ENCODE peak calls at places on chromosomes 5 and 9, in four cellular contexts. V is heart left ventricle; W is naive thymus-derived CD8-positive, alpha-beta T cell; J is lower leg skin. C is an unnamed sample.

GRCh38 chr9:134475051-134475790 is 149.0 kb downstream of the RXRA start:
- DNase-seq in V (peak), W (peak), J (peak), C (peak)

GRCh38 chr9:13023498-13023897 is 248.7 kb downstream of the LURAP1L start:
- DNase-seq in V (no peak), W (no peak), J (no peak), C (no peak)

GRCh38 chr5:72283358-72283757 is 36.7 kb downstream of the MRPS27 start:
- DNase-seq in V (no peak), W (no peak), J (no peak), C (no peak)

GRCh38 chr5:95390812-95391492 is at the start of gene FAM81B:
- DNase-seq in V (no peak), W (no peak), J (no peak), C (no peak)

GRCh38 chr9:137318976-137319375 is 16.9 kb upstream of the NRARP start:
- DNase-seq in V (peak), W (no peak), J (peak), C (peak)

GRCh38 chr9:133264235-133264764 is 10.7 kb downstream of the ABO start:
- DNase-seq in V (no peak), W (no peak), J (no peak), C (no peak)

GRCh38 chr5:386432-387341 is 56.3 kb upstream of the EXOC3 start:
- DNase-seq in V (no peak), W (no peak), J (peak), C (no peak)

GRCh38 chr5:34042302-34042701 is 711 bp downstream of the C1QTNF3 start:
- DNase-seq in V (peak), W (no peak), J (peak), C (no peak)

GRCh38 chr5:74950836-74951515 is 84.8 kb upstream of the FAM169A start:
- DNase-seq in V (no peak), W (no peak), J (no peak), C (no peak)

GRCh38 chr9:5269249-5269715 is 35.2 kb downstream of the RLN2 start:
- DNase-seq in V (no peak), W (no peak), J (no peak), C (no peak)

GRCh38 chr5:151002250-151002649 is 18.1 kb upstream of the GPX3 start:
- DNase-seq in V (no peak), W (no peak), J (no peak), C (no peak)

GRCh38 chr9:96423322-96423984 is 5.3 kb upstream of the ZNF367 start:
- DNase-seq in V (no peak), W (no peak), J (no peak), C (no peak)

GRCh38 chr9:74642376-74642775 is 145.2 kb downstream of the RORB start:
- DNase-seq in V (no peak), W (no peak), J (no peak), C (no peak)

GRCh38 chr9:91221332-91221731 is 140.4 kb downstream of the AUH start:
- DNase-seq in V (no peak), W (no peak), J (no peak), C (no peak)

GRCh38 chr5:375336-375920 is 53.9 kb downstream of the AHRR start:
- DNase-seq in V (no peak), W (no peak), J (peak), C (no peak)

GRCh38 chr9:5910413-5911057 is 19.8 kb downstream of the MLANA start:
- DNase-seq in V (no peak), W (no peak), J (no peak), C (no peak)

GRCh38 chr9:89657765-89658164 is 53.0 kb downstream of the GADD45G start:
- DNase-seq in V (no peak), W (no peak), J (no peak), C (no peak)

GRCh38 chr9:86637515-86637914 is 283.3 kb upstream of the TUT7 start:
- DNase-seq in V (peak), W (no peak), J (no peak), C (peak)

GRCh38 chr9:126378761-126379160 is 52.1 kb downstream of the MVB12B start:
- DNase-seq in V (no peak), W (no peak), J (no peak), C (no peak)

GRCh38 chr5:72633041-72633445 is 125.8 kb upstream of the ZNF366 start:
- DNase-seq in V (no peak), W (no peak), J (no peak), C (peak)

GRCh38 chr9:75483636-75484035 is 395.3 kb downstream of the OSTF1 start:
- DNase-seq in V (no peak), W (no peak), J (no peak), C (no peak)

GRCh38 chr5:137296213-137296702 is 202.9 kb downstream of the SPOCK1 start:
- DNase-seq in V (no peak), W (no peak), J (no peak), C (no peak)

GRCh38 chr5:66080664-66081063 is 63.4 kb upstream of the SREK1 start:
- DNase-seq in V (no peak), W (no peak), J (no peak), C (no peak)

GRCh38 chr5:34587355-34588241 is 68.5 kb upstream of the RAI14 start:
- DNase-seq in V (no peak), W (no peak), J (no peak), C (no peak)

GRCh38 chr9:126591922-126592321 is 21.8 kb upstream of the LMX1B start:
- DNase-seq in V (no peak), W (no peak), J (no peak), C (no peak)

GRCh38 chr9:129889936-129890717 is 54.9 kb downstream of the USP20 start:
- DNase-seq in V (peak), W (peak), J (no peak), C (no peak)

C was measured in uterus.